ENCODE peak calls at places on chromosomes 12 and 14, in six cellular contexts. F, U, V, E, W and G are unnamed samples.
A peak's percentile ranks its signal among the peaks of the same experiment; 100 is the strongest.

GRCh38 chr14:73167727-73168126 is 31.4 kb downstream of the PSEN1 start:
- DNase-seq in V (no peak), U (no peak), F (no peak), W (no peak), E (no peak), G (no peak)

GRCh38 chr12:108939594-108939993 is 59.7 kb downstream of the DAO start:
- DNase-seq in F (no peak), U (no peak), W (peak; percentile 4), V (no peak), E (peak; percentile 7), G (no peak)

GRCh38 chr12:52389313-52390207 is 4.1 kb upstream of the KRT84 start:
- DNase-seq in V (no peak), E (no peak), W (no peak), U (no peak), F (peak; percentile 35), G (no peak)

GRCh38 chr14:90060965-90061848 is 587 bp upstream of the KCNK13 start:
- DNase-seq in W (no peak), V (no peak), U (peak; percentile 16), E (no peak), F (no peak), G (peak; percentile 35)

GRCh38 chr12:26740348-26740747 is 92.6 kb downstream of the ITPR2 start:
- DNase-seq in W (no peak), U (no peak), F (no peak), V (no peak), E (no peak), G (no peak)

GRCh38 chr12:66003951-66004350 is 126.6 kb downstream of the LLPH start:
- DNase-seq in F (no peak), U (no peak), V (no peak), W (no peak), E (no peak), G (no peak)

GRCh38 chr12:122363782-122364181 is 58.7 kb downstream of the CLIP1 start:
- DNase-seq in W (no peak), E (no peak), V (no peak), U (no peak), F (no peak), G (no peak)

GRCh38 chr12:72869025-72869424 is 596.9 kb downstream of the TRHDE start:
- DNase-seq in F (no peak), V (no peak), W (no peak), U (no peak), E (no peak), G (no peak)

GRCh38 chr12:103503546-103504480 is 8.0 kb upstream of the C12orf42 start:
- DNase-seq in U (no peak), W (peak; percentile 29), E (peak; percentile 61), V (peak; percentile 43), F (no peak), G (no peak)

GRCh38 chr14:48398675-48399282 is 723.4 kb upstream of the MDGA2 start:
- DNase-seq in U (no peak), V (no peak), E (no peak), F (no peak), W (peak; percentile 30), G (peak; percentile 47)

GRCh38 chr14:77139540-77140342 is 1.9 kb downstream of the ZDHHC22 start:
- DNase-seq in V (no peak), F (no peak), W (peak; percentile 60), E (no peak), U (no peak), G (peak; percentile 56)

GRCh38 chr14:63852817-63853730 is at the start of gene SYNE2:
- DNase-seq in V (peak; percentile 74), U (peak; percentile 80), W (peak; percentile 78), E (peak; percentile 80), F (peak; percentile 82), G (peak; percentile 89)

GRCh38 chr14:51846631-51847488 is 13.6 kb upstream of the GNG2 start:
- DNase-seq in U (peak; percentile 50), F (peak; percentile 68), W (peak; percentile 87), E (peak; percentile 95), V (peak; percentile 83), G (peak; percentile 85)

GRCh38 chr14:47485421-47485820 is 190.0 kb downstream of the MDGA2 start:
- DNase-seq in V (no peak), W (no peak), E (no peak), F (no peak), U (no peak), G (no peak)

GRCh38 chr12:26767116-26767515 is 65.9 kb downstream of the ITPR2 start:
- DNase-seq in F (no peak), W (no peak), V (no peak), E (no peak), U (no peak), G (no peak)

GRCh38 chr12:79415754-79416435 is 274.9 kb downstream of the PAWR start:
- DNase-seq in V (no peak), W (no peak), F (no peak), E (no peak), U (no peak), G (peak; percentile 13)

GRCh38 chr14:77267937-77268699 is 2.9 kb downstream of the NGB start:
- DNase-seq in V (no peak), U (no peak), W (no peak), F (no peak), E (no peak), G (no peak)

GRCh38 chr14:102272392-102272791 is 32.6 kb downstream of the MOK start:
- DNase-seq in W (no peak), F (no peak), U (no peak), V (no peak), E (no peak), G (no peak)

GRCh38 chr12:52183544-52183910 is 8.3 kb downstream of the KRT80 start:
- DNase-seq in E (no peak), W (no peak), U (no peak), V (no peak), F (no peak), G (no peak)

GRCh38 chr12:55515696-55516095 is 23.5 kb downstream of the OR6C68 start:
- DNase-seq in W (no peak), E (no peak), V (no peak), F (no peak), U (no peak), G (no peak)

GRCh38 chr12:119594772-119595445 is 1.3 kb downstream of the TMEM233 start:
- DNase-seq in V (no peak), U (no peak), F (no peak), E (no peak), W (peak; percentile 23), G (no peak)

GRCh38 chr12:96112733-96113132 is 77.3 kb upstream of the LTA4H start:
- DNase-seq in F (no peak), W (no peak), V (no peak), E (no peak), U (no peak), G (no peak)

GRCh38 chr14:51554953-51555352 is 96.8 kb upstream of the FRMD6 start:
- DNase-seq in E (no peak), U (no peak), W (no peak), F (no peak), V (no peak), G (no peak)

GRCh38 chr14:104639889-104640548 is 35.4 kb upstream of the TMEM179 start:
- DNase-seq in V (no peak), W (peak; percentile 70), E (peak; percentile 33), U (peak; percentile 55), F (no peak), G (peak; percentile 63)

GRCh38 chr12:76588881-76589565 is 29.5 kb upstream of the OSBPL8 start:
- DNase-seq in F (no peak), U (no peak), W (no peak), E (no peak), V (no peak), G (no peak)

GRCh38 chr14:22885975-22886374 is 3.0 kb downstream of the REM2 start:
- DNase-seq in W (no peak), U (no peak), E (no peak), V (no peak), F (no peak), G (no peak)
- H3K4me3 ChIP-seq in W (no peak overlapping the region), U (no peak overlapping the region), E (peak overlapping the region; percentile 39), V (peak overlapping the region; percentile 47), F (no peak overlapping the region), G (no peak overlapping the region)

DNA sequence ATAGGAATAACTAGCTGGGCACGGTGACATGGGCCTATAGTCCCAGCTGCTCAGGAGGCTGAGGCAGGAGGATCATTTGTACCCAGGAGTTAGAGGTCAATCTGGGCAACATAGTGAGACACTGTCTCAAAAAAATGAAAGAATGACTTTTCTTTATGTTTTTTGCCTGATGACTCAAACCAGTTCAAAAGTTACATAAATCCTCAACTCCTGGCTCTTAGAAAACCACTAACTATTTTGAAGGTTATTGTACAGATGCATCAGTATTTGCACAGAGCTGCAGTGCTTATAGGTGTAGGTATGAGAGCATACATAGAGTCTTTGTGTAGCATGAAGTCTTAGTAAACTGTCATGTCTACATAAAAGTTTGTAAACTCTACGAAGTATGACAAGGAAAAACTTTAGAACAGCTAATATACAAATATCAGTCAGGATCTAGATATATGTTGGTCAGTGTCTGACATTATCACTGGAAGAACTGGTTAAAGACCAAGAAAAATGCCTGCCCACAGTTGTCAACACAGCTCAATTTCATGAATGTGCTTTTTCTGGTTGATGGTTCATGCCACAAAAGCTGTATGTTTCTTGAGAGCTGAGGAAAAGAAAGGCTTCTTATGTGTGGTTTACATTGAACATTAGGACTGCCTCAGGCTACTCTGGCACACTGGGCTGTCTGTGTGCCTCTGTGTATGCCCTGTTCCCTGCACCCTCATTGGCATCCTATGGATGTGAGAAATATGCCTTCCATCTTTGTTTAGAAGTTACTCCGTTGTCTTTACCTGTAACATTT is 219.0 kb upstream of the RGS6 start:
- DNase-seq in U (no peak), F (no peak), V (no peak), W (no peak), E (no peak), G (peak; percentile 17)
- H3K4me1 ChIP-seq in U (peaks cover 16% of the 10 kb centered on the region), F (peaks cover 8% of the 10 kb centered on the region), V (no peaks in the 10 kb centered on the region), W (peaks cover 8% of the 10 kb centered on the region), E (no peaks in the 10 kb centered on the region), G (peaks cover 49% of the 10 kb centered on the region)

DNA sequence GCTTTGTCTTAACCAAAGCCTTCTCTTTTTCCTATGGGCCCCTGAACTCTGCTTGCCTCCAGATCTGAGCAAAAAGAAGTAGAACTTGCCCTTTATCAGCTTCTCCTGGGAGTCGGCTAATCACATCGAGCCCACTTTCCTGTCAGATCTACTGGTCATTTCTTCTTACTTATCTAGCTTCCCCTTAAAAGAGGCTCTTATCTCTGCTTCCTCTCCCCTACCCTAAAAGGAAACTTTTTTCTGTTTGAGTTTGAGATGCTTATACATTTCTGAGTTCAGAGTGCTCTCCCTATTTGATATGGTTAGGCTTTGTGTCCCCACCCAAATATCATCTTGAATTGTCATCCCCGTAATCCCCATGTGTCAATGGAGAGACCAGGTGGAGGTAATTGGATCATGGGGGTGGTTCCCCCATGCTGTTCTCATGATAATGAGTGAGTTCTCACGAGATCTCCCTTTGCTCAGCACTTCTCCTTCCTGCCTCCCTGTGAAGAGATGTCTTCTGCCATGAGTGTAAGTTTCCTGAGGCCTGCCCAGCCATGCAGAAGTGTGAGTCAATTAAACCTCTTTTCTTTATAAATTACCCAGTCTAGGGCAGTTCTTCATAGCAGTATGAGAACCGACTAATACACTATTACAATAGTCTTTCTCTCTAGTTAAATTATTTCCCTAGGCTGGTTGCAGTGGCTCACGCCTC is 114.7 kb upstream of the AMN1 start:
- DNase-seq in U (no peak), W (no peak), F (no peak), V (no peak), E (no peak), G (no peak)
- H3K4me3 ChIP-seq in U (no peak overlapping the region), W (no peak overlapping the region), F (no peak overlapping the region), V (no peak overlapping the region), E (no peak overlapping the region), G (no peak overlapping the region)

GRCh38 chr12:131147293-131147692 is 193.6 kb downstream of the ADGRD1 start:
- DNase-seq in E (no peak), V (no peak), F (no peak), U (no peak), W (no peak), G (no peak)
- H3K4me1 ChIP-seq in E (no peaks in the 10 kb centered on the region), V (no peaks in the 10 kb centered on the region), F (no peaks in the 10 kb centered on the region), U (no peaks in the 10 kb centered on the region), W (peaks cover 4% of the 10 kb centered on the region), G (no peaks in the 10 kb centered on the region)